ENCODE peak calls at places on chromosomes 2 and 18, in seven cellular contexts. J, L, P, R, G, Q and Y are unnamed samples.

GRCh38 chr18:22165049-22165602 is 4.3 kb upstream of the GATA6 start:
- DNase-seq in J (no peak), L (no peak), P (peak; percentile 60), R (no peak), G (no peak), Q (peak; percentile 68), Y (no peak)

GRCh38 chr2:149612122-149612521 is 24.5 kb upstream of the MMADHC start:
- DNase-seq in J (no peak), L (peak; percentile 35), P (no peak), R (no peak), G (no peak), Q (no peak), Y (no peak)

GRCh38 chr2:207885010-207885409 is 115.3 kb upstream of the FZD5 start:
- DNase-seq in J (no peak), L (no peak), P (no peak), R (no peak), G (no peak), Q (no peak), Y (no peak)

GRCh38 chr2:26757873-26758789 is 6.0 kb upstream of the SLC35F6 start:
- DNase-seq in J (peak; percentile 62), L (peak; percentile 98), P (no peak), R (peak; percentile 97), G (no peak), Q (no peak), Y (peak; percentile 97)

GRCh38 chr2:148730085-148730484 is 85.5 kb downstream of the EPC2 start:
- DNase-seq in J (no peak), L (no peak), P (no peak), R (no peak), G (no peak), Q (no peak), Y (no peak)

GRCh38 chr2:43609304-43609883 is 13.6 kb upstream of the THADA start:
- DNase-seq in J (peak; percentile 40), L (peak; percentile 66), P (peak; percentile 49), R (no peak), G (no peak), Q (no peak), Y (peak; percentile 3)

GRCh38 chr2:8590940-8591339 is 90.9 kb upstream of the ID2 start:
- DNase-seq in J (no peak), L (no peak), P (no peak), R (no peak), G (no peak), Q (no peak), Y (no peak)

GRCh38 chr18:40159141-40160017 is 1795.7 kb upstream of the PIK3C3 start:
- DNase-seq in J (no peak), L (peak; percentile 21), P (no peak), R (peak; percentile 0), G (no peak), Q (no peak), Y (no peak)

GRCh38 chr2:20608666-20609348 is 42.1 kb downstream of the HS1BP3 start:
- DNase-seq in J (no peak), L (no peak), P (no peak), R (no peak), G (peak; percentile 65), Q (peak; percentile 66), Y (no peak)

GRCh38 chr2:172460780-172461201 is 33.4 kb downstream of the ITGA6 start:
- DNase-seq in J (no peak), L (no peak), P (no peak), R (no peak), G (no peak), Q (no peak), Y (no peak)

GRCh38 chr2:190854726-190855125 is 25.9 kb upstream of the GLS start:
- DNase-seq in J (no peak), L (no peak), P (no peak), R (no peak), G (no peak), Q (no peak), Y (no peak)

GRCh38 chr2:1226766-1227165 is 186.5 kb upstream of the TPO start:
- DNase-seq in J (no peak), L (no peak), P (no peak), R (no peak), G (no peak), Q (no peak), Y (no peak)

GRCh38 chr2:111694690-111695089 is 189.3 kb downstream of the ANAPC1 start:
- DNase-seq in J (no peak), L (no peak), P (no peak), R (peak; percentile 86), G (peak; percentile 76), Q (peak; percentile 88), Y (peak; percentile 66)

DNA sequence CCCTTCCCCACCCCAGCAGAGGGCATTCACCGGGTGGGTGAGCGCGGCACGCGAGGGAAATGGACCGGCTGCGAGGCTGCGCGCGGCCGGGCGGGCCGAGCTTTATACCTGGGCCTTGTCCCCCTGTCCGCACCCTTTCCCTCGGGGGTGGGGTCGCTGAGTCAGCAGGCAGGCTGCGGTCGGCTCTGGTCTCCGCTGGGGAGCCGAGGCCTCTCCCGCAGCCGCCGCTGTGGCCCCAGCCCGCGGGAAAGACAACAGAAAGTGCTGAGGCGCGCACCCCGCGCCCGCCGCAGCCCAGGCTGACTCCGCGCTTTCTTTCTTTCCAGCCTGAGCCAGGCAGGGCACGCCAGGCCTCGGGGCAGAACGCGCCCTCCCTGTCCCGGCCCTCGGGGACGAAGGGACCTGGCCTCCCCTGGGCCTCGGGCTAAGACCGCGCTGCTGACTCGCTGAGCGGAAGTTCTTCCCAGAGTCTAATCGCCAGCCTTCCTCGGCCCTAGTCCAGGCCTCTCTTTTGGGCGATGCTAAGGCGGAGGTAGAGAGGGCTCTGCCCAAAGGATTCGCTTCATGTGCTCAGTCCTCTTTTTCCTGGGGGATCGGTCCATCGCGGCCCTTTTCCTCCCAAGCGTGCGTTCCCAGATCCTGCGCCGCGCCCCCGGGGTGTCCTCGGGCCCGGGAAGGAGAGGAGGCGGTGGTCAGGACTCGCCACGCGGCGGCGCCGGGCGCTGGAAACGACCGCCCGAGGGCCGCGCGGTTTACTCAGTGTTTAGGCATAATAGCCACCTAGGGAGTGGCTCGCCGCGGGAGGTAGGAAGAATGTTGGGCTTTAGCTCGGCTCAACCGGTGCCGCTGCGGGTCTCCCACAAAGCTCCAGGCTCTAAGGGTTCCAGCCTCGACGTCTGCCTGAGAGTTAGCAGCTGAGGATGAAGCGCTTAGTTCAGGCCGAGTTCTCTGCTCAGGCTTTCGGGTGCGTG is at the start of gene CRYBA2:
- DNase-seq in J (no peak), L (no peak), P (peak; percentile 50), R (no peak), G (no peak), Q (no peak), Y (no peak)
- TF ChIP-seq CTCF in J (no peak), L (no peak), P (no peak), R (no peak), G (no peak), Q (no peak), Y (no peak)

DNA sequence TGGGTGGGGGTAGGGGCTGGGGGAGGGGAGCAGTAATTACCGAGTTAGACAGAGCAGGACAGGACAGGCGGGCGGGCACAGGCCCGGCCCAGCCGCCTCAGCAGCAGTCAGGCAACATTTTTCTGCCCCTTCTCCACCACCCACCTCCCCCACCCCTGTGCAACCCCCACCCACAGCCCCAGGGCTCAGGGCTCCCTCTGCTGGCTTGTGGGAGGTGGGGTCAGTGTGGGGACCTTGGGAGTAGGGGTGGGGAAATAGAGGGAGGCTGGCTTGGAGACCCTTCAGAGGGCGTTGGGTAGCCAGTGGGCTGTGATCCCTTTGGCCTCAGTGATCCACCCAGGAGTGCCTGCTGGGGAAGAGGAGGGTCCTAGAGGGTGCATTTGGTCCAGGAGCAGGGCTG is 6.4 kb downstream of the WNT6 start:
- DNase-seq in J (no peak), L (no peak), P (no peak), R (no peak), G (no peak), Q (no peak), Y (no peak)
- TF ChIP-seq CTCF in J (no peak), L (no peak), P (no peak), R (no peak), G (no peak), Q (no peak), Y (no peak)

GRCh38 chr2:238173692-238174091 is 14.9 kb downstream of the ERFE start:
- DNase-seq in J (no peak), L (no peak), P (no peak), R (no peak), G (no peak), Q (peak; percentile 72), Y (no peak)
- TF ChIP-seq CTCF in J (no peak), L (no peak), P (peak; percentile 6), R (no peak), G (no peak), Q (no peak), Y (no peak)

GRCh38 chr2:233353769-233354499 is at the start of gene DGKD:
- DNase-seq in J (peak; percentile 40), L (peak; percentile 46), P (peak; percentile 80), R (no peak), G (no peak), Q (peak; percentile 90), Y (peak; percentile 2)
- TF ChIP-seq CTCF in J (peak; percentile 34), L (peak; percentile 75), P (no peak), R (peak; percentile 3), G (peak; percentile 57), Q (no peak), Y (peak; percentile 21)

DNA sequence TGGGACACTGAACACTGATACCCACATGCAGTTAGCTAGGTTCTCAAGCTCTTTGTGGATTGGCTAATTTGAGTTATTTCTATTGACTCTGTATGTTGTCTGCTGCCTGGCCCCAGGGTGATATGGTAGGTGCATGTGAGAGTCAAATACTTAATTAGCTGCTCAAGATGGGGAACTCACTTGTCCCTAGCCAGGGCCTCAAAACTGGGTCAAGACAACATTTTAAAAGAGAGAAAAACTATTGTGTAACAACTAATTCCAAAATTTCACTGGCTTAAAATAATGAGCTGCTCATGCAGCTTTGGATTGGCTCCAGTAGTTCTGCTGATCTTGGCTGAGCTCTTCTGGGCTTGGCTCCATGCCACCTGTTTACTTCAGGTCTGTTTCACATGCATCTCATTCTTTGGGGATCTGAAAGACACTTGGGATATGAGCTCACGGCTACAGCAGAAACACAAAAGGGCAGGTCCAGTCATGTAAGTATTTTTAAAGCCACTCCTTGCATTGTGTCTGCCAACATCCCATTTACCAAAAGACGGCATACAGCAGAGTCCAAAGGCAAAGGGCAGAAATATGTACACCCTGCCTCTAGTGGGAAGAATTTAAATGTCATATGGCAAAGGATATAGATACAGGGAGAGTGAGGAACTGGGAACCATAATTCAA is 716.8 kb downstream of the SUCLG1 start:
- DNase-seq in J (peak; percentile 23), L (peak; percentile 2), P (no peak), R (no peak), G (peak; percentile 60), Q (peak; percentile 83), Y (no peak)
- TF ChIP-seq CTCF in J (no peak), L (no peak), P (no peak), R (no peak), G (no peak), Q (no peak), Y (no peak)